ENCODE peak calls at places on chromosomes 12 and 14, in six cellular contexts. One of them, this sample, is unnamed. For H3K9me3, the result is how much of the 10 kb centered on the place peaks cover.

GRCh38 chr12:49748306-49748705 is 6.9 kb downstream of the TMBIM6 start:
- DNase-seq in breast epithelium: no peak
- DNase-seq in CD8-positive, alpha-beta T cell: no peak
- DNase-seq in pancreas: no peak
- DNase-seq in MM.1S: no peak
- DNase-seq in mesenchymal stem cell: peak
- DNase-seq in this sample: no peak

GRCh38 chr12:71755146-71755892 is 656 bp downstream of the RAB21 start:
- DNase-seq in breast epithelium: no peak
- DNase-seq in mesenchymal stem cell: peak
- DNase-seq in MM.1S: peak
- DNase-seq in pancreas: peak
- DNase-seq in CD8-positive, alpha-beta T cell: peak
- DNase-seq in this sample: peak

GRCh38 chr12:130916251-130916911 is 37.3 kb upstream of the ADGRD1 start:
- DNase-seq in mesenchymal stem cell: peak
- DNase-seq in pancreas: peak
- DNase-seq in CD8-positive, alpha-beta T cell: no peak
- DNase-seq in breast epithelium: no peak
- DNase-seq in MM.1S: no peak
- DNase-seq in this sample: no peak

GRCh38 chr12:47896022-47896421 is 8.8 kb downstream of the VDR start:
- DNase-seq in MM.1S: peak
- DNase-seq in CD8-positive, alpha-beta T cell: no peak
- DNase-seq in breast epithelium: no peak
- DNase-seq in mesenchymal stem cell: no peak
- DNase-seq in pancreas: no peak
- DNase-seq in this sample: no peak

GRCh38 chr12:95096852-95097251 is 23.4 kb upstream of the NR2C1 start:
- DNase-seq in mesenchymal stem cell: no peak
- DNase-seq in breast epithelium: no peak
- DNase-seq in pancreas: no peak
- DNase-seq in CD8-positive, alpha-beta T cell: no peak
- DNase-seq in MM.1S: no peak
- DNase-seq in this sample: no peak

GRCh38 chr12:95214466-95214865 is 2.8 kb downstream of the FGD6 start:
- DNase-seq in breast epithelium: no peak
- DNase-seq in CD8-positive, alpha-beta T cell: no peak
- DNase-seq in mesenchymal stem cell: no peak
- DNase-seq in pancreas: no peak
- DNase-seq in MM.1S: no peak
- DNase-seq in this sample: no peak

GRCh38 chr12:125330645-125331341 is 265.6 kb downstream of the AACS start:
- DNase-seq in MM.1S: peak
- DNase-seq in pancreas: peak
- DNase-seq in CD8-positive, alpha-beta T cell: peak
- DNase-seq in mesenchymal stem cell: no peak
- DNase-seq in breast epithelium: peak
- DNase-seq in this sample: no peak

GRCh38 chr12:93571854-93572711 is at the start of gene SOCS2:
- DNase-seq in pancreas: peak
- DNase-seq in breast epithelium: no peak
- DNase-seq in mesenchymal stem cell: peak
- DNase-seq in MM.1S: peak
- DNase-seq in CD8-positive, alpha-beta T cell: no peak
- DNase-seq in this sample: no peak

GRCh38 chr12:4992881-4993280 is 50.8 kb upstream of the KCNA5 start:
- DNase-seq in mesenchymal stem cell: no peak
- DNase-seq in breast epithelium: no peak
- DNase-seq in CD8-positive, alpha-beta T cell: no peak
- DNase-seq in MM.1S: no peak
- DNase-seq in pancreas: no peak
- DNase-seq in this sample: no peak

GRCh38 chr14:38290601-38291190 is 34.8 kb upstream of the CLEC14A start:
- DNase-seq in MM.1S: no peak
- DNase-seq in CD8-positive, alpha-beta T cell: no peak
- DNase-seq in pancreas: no peak
- DNase-seq in mesenchymal stem cell: peak
- DNase-seq in breast epithelium: no peak
- DNase-seq in this sample: no peak

GRCh38 chr12:80838708-80839107 is 99.0 kb downstream of the LIN7A start:
- DNase-seq in MM.1S: no peak
- DNase-seq in CD8-positive, alpha-beta T cell: no peak
- DNase-seq in mesenchymal stem cell: no peak
- DNase-seq in pancreas: no peak
- DNase-seq in breast epithelium: no peak
- DNase-seq in this sample: no peak

GRCh38 chr12:51263341-51263740 is 6.9 kb downstream of the SMAGP start:
- DNase-seq in CD8-positive, alpha-beta T cell: no peak
- DNase-seq in pancreas: no peak
- DNase-seq in mesenchymal stem cell: no peak
- DNase-seq in breast epithelium: no peak
- DNase-seq in MM.1S: no peak
- DNase-seq in this sample: no peak

GRCh38 chr14:89720741-89721315 is 233.7 kb downstream of the EFCAB11 start:
- DNase-seq in breast epithelium: no peak
- DNase-seq in mesenchymal stem cell: no peak
- DNase-seq in CD8-positive, alpha-beta T cell: peak
- DNase-seq in pancreas: no peak
- DNase-seq in MM.1S: peak
- DNase-seq in this sample: peak

GRCh38 chr14:69615471-69616407 is 4.3 kb downstream of the SUSD6 start:
- DNase-seq in breast epithelium: no peak
- DNase-seq in CD8-positive, alpha-beta T cell: peak
- DNase-seq in MM.1S: peak
- DNase-seq in pancreas: no peak
- DNase-seq in mesenchymal stem cell: peak
- DNase-seq in this sample: peak

GRCh38 chr14:49879683-49880204 is 13.1 kb upstream of the ARF6 start:
- DNase-seq in mesenchymal stem cell: peak
- DNase-seq in CD8-positive, alpha-beta T cell: no peak
- DNase-seq in pancreas: peak
- DNase-seq in breast epithelium: no peak
- DNase-seq in MM.1S: peak
- DNase-seq in this sample: peak

GRCh38 chr12:42162198-42162597 is 17.5 kb upstream of the GXYLT1 start:
- DNase-seq in CD8-positive, alpha-beta T cell: no peak
- DNase-seq in pancreas: no peak
- DNase-seq in breast epithelium: no peak
- DNase-seq in mesenchymal stem cell: no peak
- DNase-seq in MM.1S: no peak
- DNase-seq in this sample: no peak

GRCh38 chr12:59834659-59835474 is 239.0 kb downstream of the SLC16A7 start:
- DNase-seq in mesenchymal stem cell: peak
- DNase-seq in CD8-positive, alpha-beta T cell: no peak
- DNase-seq in pancreas: no peak
- DNase-seq in breast epithelium: no peak
- DNase-seq in MM.1S: no peak
- DNase-seq in this sample: no peak

GRCh38 chr12:113247123-113248045 is 26.1 kb downstream of the TPCN1 start:
- DNase-seq in pancreas: no peak
- DNase-seq in mesenchymal stem cell: peak
- DNase-seq in MM.1S: no peak
- DNase-seq in breast epithelium: no peak
- DNase-seq in CD8-positive, alpha-beta T cell: no peak
- DNase-seq in this sample: no peak

GRCh38 chr14:101223561-101224162 is 320.1 kb upstream of the RTL1 start:
- DNase-seq in mesenchymal stem cell: no peak
- DNase-seq in MM.1S: no peak
- DNase-seq in breast epithelium: no peak
- DNase-seq in CD8-positive, alpha-beta T cell: no peak
- DNase-seq in pancreas: no peak
- DNase-seq in this sample: no peak

GRCh38 chr14:101220921-101221510 is 317.5 kb upstream of the RTL1 start:
- DNase-seq in pancreas: no peak
- DNase-seq in CD8-positive, alpha-beta T cell: no peak
- DNase-seq in MM.1S: no peak
- DNase-seq in breast epithelium: no peak
- DNase-seq in mesenchymal stem cell: no peak
- DNase-seq in this sample: no peak

GRCh38 chr14:101221549-101222160 is 318.1 kb upstream of the RTL1 start:
- DNase-seq in mesenchymal stem cell: no peak
- DNase-seq in CD8-positive, alpha-beta T cell: no peak
- DNase-seq in MM.1S: no peak
- DNase-seq in breast epithelium: no peak
- DNase-seq in pancreas: no peak
- DNase-seq in this sample: no peak

GRCh38 chr14:101223147-101223546 is 319.6 kb upstream of the RTL1 start:
- DNase-seq in MM.1S: no peak
- DNase-seq in breast epithelium: no peak
- DNase-seq in CD8-positive, alpha-beta T cell: no peak
- DNase-seq in mesenchymal stem cell: no peak
- DNase-seq in pancreas: no peak
- DNase-seq in this sample: no peak

DNA sequence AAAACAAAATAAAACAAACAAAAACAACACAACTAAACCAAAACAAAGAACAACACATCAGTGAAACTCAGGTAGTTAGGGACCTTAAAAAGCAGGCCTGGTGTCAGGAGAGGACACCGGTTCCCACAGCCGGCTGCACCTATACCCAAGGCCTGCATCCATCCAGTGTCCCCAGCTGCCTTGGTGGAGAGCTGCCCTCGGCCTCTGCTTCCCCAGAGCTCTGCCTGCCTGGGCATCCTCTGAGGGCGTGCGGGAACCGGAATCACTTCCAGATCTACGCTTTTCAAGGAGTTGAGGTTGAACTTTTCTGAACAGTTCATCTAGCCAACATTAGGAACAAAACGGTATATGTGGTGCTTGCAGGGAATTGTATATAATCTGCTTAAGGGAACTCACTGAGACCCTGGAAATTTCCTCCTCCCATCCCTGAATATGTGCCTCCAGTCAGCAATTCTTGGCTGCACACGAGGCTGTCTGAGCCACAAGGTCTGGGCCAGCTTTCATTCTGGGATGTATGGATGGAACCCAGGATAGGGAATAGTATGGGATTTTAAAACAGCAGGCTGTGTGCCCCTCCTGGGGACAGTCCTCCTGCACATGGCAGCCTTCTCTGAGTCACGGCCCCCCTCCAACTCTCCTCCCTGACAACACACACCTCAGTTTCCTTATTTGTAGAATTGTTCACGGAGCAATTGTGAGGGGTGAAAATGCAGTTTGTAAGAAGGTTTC is 319.0 kb upstream of the RTL1 start:
- DNase-seq in MM.1S: no peak
- DNase-seq in breast epithelium: no peak
- DNase-seq in CD8-positive, alpha-beta T cell: no peak
- DNase-seq in mesenchymal stem cell: no peak
- DNase-seq in pancreas: no peak
- DNase-seq in this sample: no peak
- H3K27ac ChIP-seq in MM.1S: no peak
- H3K27ac ChIP-seq in breast epithelium: no peak
- H3K27ac ChIP-seq in CD8-positive, alpha-beta T cell: no peak
- H3K27ac ChIP-seq in mesenchymal stem cell: no peak
- H3K27ac ChIP-seq in pancreas: no peak
- H3K27ac ChIP-seq in this sample: no peak

GRCh38 chr12:34208331-34209258 is 186.3 kb downstream of the ALG10 start:
- DNase-seq in CD8-positive, alpha-beta T cell: no peak
- DNase-seq in MM.1S: no peak
- DNase-seq in mesenchymal stem cell: no peak
- DNase-seq in breast epithelium: no peak
- DNase-seq in pancreas: no peak
- DNase-seq in this sample: no peak
- H3K9me3 ChIP-seq in CD8-positive, alpha-beta T cell: under half
- H3K9me3 ChIP-seq in MM.1S: under half
- H3K9me3 ChIP-seq in mesenchymal stem cell: under half
- H3K9me3 ChIP-seq in breast epithelium: under half
- H3K9me3 ChIP-seq in pancreas: under half
- H3K9me3 ChIP-seq in this sample: under half

GRCh38 chr14:73180385-73180805 is 44.1 kb downstream of the PSEN1 start:
- DNase-seq in breast epithelium: no peak
- DNase-seq in CD8-positive, alpha-beta T cell: no peak
- DNase-seq in mesenchymal stem cell: peak
- DNase-seq in MM.1S: no peak
- DNase-seq in pancreas: no peak
- DNase-seq in this sample: no peak

GRCh38 chr14:73170686-73171085 is 34.4 kb downstream of the PSEN1 start:
- DNase-seq in pancreas: no peak
- DNase-seq in CD8-positive, alpha-beta T cell: no peak
- DNase-seq in mesenchymal stem cell: no peak
- DNase-seq in MM.1S: no peak
- DNase-seq in breast epithelium: no peak
- DNase-seq in this sample: no peak

GRCh38 chr14:73173092-73173735 is 36.9 kb downstream of the PSEN1 start:
- DNase-seq in breast epithelium: no peak
- DNase-seq in MM.1S: peak
- DNase-seq in mesenchymal stem cell: peak
- DNase-seq in CD8-positive, alpha-beta T cell: no peak
- DNase-seq in pancreas: no peak
- DNase-seq in this sample: no peak

DNA sequence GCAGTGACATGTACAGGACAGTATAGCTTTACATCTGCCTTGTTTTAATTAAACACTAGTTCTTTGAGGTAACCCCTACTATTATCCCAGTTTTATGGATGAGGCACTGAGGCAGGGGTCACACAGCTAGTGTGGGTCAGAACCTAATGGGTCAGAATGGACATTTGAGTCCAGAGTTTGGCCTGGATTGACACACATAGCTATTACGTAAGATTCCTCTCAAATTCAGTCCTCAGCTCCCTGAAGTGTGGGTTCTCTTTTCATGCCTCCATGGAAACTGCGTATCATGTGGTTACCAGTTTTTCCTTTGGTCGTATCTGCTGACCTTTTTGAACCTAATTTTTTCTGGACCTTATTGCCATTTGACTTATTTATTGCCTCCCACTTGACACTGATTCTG is 40.4 kb downstream of the PSEN1 start:
- DNase-seq in MM.1S: no peak
- DNase-seq in CD8-positive, alpha-beta T cell: no peak
- DNase-seq in breast epithelium: no peak
- DNase-seq in mesenchymal stem cell: peak
- DNase-seq in pancreas: no peak
- DNase-seq in this sample: no peak
- H3K27ac ChIP-seq in MM.1S: no peak
- H3K27ac ChIP-seq in CD8-positive, alpha-beta T cell: no peak
- H3K27ac ChIP-seq in breast epithelium: no peak
- H3K27ac ChIP-seq in mesenchymal stem cell: no peak
- H3K27ac ChIP-seq in pancreas: no peak
- H3K27ac ChIP-seq in this sample: no peak

GRCh38 chr14:98290596-98290995 is 981.4 kb downstream of the BCL11B start:
- DNase-seq in MM.1S: no peak
- DNase-seq in mesenchymal stem cell: no peak
- DNase-seq in pancreas: no peak
- DNase-seq in breast epithelium: no peak
- DNase-seq in CD8-positive, alpha-beta T cell: no peak
- DNase-seq in this sample: no peak

GRCh38 chr14:98292191-98292590 is 979.8 kb downstream of the BCL11B start:
- DNase-seq in pancreas: no peak
- DNase-seq in mesenchymal stem cell: no peak
- DNase-seq in breast epithelium: no peak
- DNase-seq in MM.1S: no peak
- DNase-seq in CD8-positive, alpha-beta T cell: no peak
- DNase-seq in this sample: no peak

GRCh38 chr14:98296895-98297294 is 975.1 kb downstream of the BCL11B start:
- DNase-seq in MM.1S: no peak
- DNase-seq in CD8-positive, alpha-beta T cell: no peak
- DNase-seq in pancreas: no peak
- DNase-seq in mesenchymal stem cell: no peak
- DNase-seq in breast epithelium: no peak
- DNase-seq in this sample: no peak

GRCh38 chr14:98297567-98297966 is 974.4 kb downstream of the BCL11B start:
- DNase-seq in CD8-positive, alpha-beta T cell: no peak
- DNase-seq in pancreas: no peak
- DNase-seq in breast epithelium: no peak
- DNase-seq in MM.1S: peak
- DNase-seq in mesenchymal stem cell: no peak
- DNase-seq in this sample: no peak

GRCh38 chr14:98293527-98293926 is 978.5 kb downstream of the BCL11B start:
- DNase-seq in pancreas: no peak
- DNase-seq in mesenchymal stem cell: no peak
- DNase-seq in MM.1S: no peak
- DNase-seq in breast epithelium: no peak
- DNase-seq in CD8-positive, alpha-beta T cell: no peak
- DNase-seq in this sample: no peak
- H3K9me3 ChIP-seq in pancreas: under half
- H3K9me3 ChIP-seq in mesenchymal stem cell: under half
- H3K9me3 ChIP-seq in MM.1S: under half
- H3K9me3 ChIP-seq in breast epithelium: under half
- H3K9me3 ChIP-seq in CD8-positive, alpha-beta T cell: under half
- H3K9me3 ChIP-seq in this sample: under half

This sample was measured in effector memory CD4-positive, alpha-beta T cell.